ENCODE peak calls at places on chromosomes 2 and 18, in six cellular contexts. P is SK-N-SH, W is HCT116, E is PC-3, T is Karpas-422, C is GM23248. V is an unnamed sample. For H3K9me2, the result is how much of the 10 kb centered on the place peaks cover.

GRCh38 chr2:219253753-219254589 is at the start of gene TUBA4A:
- DNase-seq in P (peak), E (peak), T (peak), C (peak), W (peak), V (peak)

GRCh38 chr2:194557993-194558392 is 1099.0 kb upstream of the SLC39A10 start:
- DNase-seq in W (no peak), T (no peak), P (no peak), E (no peak), C (no peak), V (no peak)

GRCh38 chr2:71697106-71698010 is 244.0 kb downstream of the DYSF start:
- DNase-seq in E (no peak), P (no peak), W (no peak), C (no peak), T (no peak), V (no peak)

GRCh38 chr2:45882707-45883106 is 231.2 kb downstream of the PRKCE start:
- DNase-seq in W (no peak), P (peak), E (no peak), T (no peak), C (peak), V (no peak)

GRCh38 chr2:71082402-71083252 is 14.2 kb downstream of the NAGK start:
- DNase-seq in E (no peak), T (peak), C (no peak), W (no peak), P (no peak), V (no peak)

GRCh38 chr18:13159579-13159978 is 59.0 kb upstream of the LDLRAD4 start:
- DNase-seq in E (peak), W (peak), P (peak), T (peak), C (peak), V (peak)

GRCh38 chr2:100754951-100755350 is 65.0 kb upstream of the NPAS2 start:
- DNase-seq in E (no peak), P (no peak), W (no peak), T (no peak), C (peak), V (no peak)

GRCh38 chr18:25251127-25251526 is 100.8 kb downstream of the ZNF521 start:
- DNase-seq in C (no peak), T (no peak), P (no peak), E (no peak), W (no peak), V (no peak)

GRCh38 chr18:62833494-62833893 is 118.2 kb downstream of the PHLPP1 start:
- DNase-seq in E (no peak), P (no peak), W (no peak), T (no peak), C (no peak), V (no peak)

GRCh38 chr2:30139131-30139870 is 7.5 kb upstream of the YPEL5 start:
- DNase-seq in W (no peak), T (no peak), E (no peak), P (no peak), C (no peak), V (peak)

GRCh38 chr2:190759749-190760213 is 110.9 kb downstream of the NAB1 start:
- DNase-seq in P (no peak), W (peak), C (peak), T (no peak), E (peak), V (no peak)

GRCh38 chr2:137190411-137191190 is 425.3 kb downstream of the THSD7B start:
- DNase-seq in T (no peak), P (peak), C (peak), E (no peak), W (no peak), V (no peak)

GRCh38 chr18:50128506-50129271 is 66.3 kb downstream of the MYO5B start:
- DNase-seq in W (no peak), P (no peak), E (no peak), T (no peak), C (no peak), V (no peak)

GRCh38 chr2:199973703-199974102 is 18.3 kb downstream of the MAIP1 start:
- DNase-seq in W (peak), P (peak), C (peak), T (no peak), E (peak), V (no peak)

GRCh38 chr2:105806994-105807393 is 62.3 kb downstream of the NCK2 start:
- DNase-seq in P (no peak), C (no peak), W (no peak), E (no peak), T (no peak), V (no peak)

GRCh38 chr2:187177253-187177652 is 270.8 kb downstream of the CALCRL start:
- DNase-seq in C (no peak), T (no peak), P (no peak), E (no peak), W (no peak), V (no peak)

GRCh38 chr18:42192251-42193248 is 237.5 kb downstream of the PIK3C3 start:
- DNase-seq in P (peak), E (peak), C (peak), T (no peak), W (no peak), V (no peak)

DNA sequence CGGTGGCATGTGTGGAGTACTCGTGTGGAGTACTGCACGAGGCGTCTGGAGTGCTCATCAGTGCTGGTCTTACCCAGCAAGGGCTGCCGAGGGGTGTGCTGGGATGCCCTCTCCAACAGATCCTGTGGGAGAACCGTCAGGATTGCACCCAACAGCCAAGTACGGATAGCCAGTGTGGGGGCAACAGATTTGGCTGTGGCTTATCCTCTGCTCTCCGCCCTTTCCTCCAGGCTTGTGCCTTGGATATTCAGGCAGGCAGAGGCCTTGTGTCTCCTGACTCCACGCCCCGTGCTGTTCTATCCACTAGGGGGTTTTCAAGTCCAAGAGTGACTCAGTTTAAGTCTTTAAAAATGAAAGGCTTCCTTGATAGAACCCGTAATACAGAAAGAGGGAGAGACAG is 321.0 kb upstream of the HS6ST1 start:
- DNase-seq in T (peak), C (peak), P (no peak), W (no peak), E (no peak), V (no peak)
- H3K9me2 ChIP-seq in T (under half), C (under half), P (under half), W (under half), E (under half), V (under half)

GRCh38 chr2:110679337-110679707 is 1.5 kb upstream of the BUB1 start:
- DNase-seq in T (peak), E (peak), P (no peak), C (peak), W (no peak), V (peak)
- H3K27ac ChIP-seq in T (no peak), E (no peak), P (peak), C (peak), W (no peak), V (peak)

DNA sequence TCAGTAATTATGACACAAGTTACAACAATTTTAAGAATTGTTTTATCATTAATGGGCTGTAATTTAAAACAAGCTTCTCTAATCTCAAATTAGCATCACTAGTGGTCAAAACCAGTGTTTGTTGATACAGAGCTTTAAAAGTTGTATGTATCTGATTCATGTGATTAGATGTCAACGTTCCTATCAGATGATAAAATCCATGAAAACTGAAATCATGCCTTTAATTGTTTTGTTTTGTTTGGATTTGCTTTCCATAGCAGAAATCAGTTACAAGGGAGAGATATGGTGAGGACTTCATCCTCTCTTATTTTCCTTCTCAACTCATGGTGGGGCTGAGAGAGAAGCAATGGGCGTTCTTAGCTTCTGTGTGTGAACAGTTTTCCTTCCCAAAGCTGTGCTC is 469.6 kb downstream of the PID1 start:
- DNase-seq in W (no peak), P (no peak), E (no peak), T (no peak), C (no peak), V (no peak)
- H3K9ac ChIP-seq in W (no peak), P (no peak), E (no peak), T (no peak), C (no peak), V (no peak)

DNA sequence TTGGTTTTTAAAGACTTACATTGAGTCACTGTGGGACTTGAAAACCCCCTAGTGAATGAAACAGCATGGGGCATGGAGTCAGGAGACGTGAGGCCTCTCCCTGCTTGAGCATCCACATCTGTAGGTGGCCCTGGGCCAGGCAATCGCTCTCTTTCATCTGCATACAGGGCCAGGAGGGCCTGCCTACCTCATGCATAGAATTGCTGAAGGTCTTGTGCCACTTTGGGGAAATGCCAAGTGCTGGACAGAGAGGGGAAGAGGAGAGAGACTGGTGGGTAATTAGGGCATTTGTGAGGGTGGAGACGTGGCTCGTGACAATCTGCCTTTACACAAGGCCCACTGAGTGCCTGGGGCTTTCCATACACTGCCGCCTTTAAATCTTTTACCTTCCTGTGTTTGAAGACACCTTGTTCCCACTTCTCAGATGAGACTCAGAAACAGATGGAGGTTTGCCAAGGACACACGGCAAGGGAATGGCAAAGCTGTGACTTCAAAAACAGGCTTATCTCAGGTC is 322.2 kb upstream of the HS6ST1 start:
- DNase-seq in P (no peak), T (no peak), W (no peak), C (no peak), E (no peak), V (no peak)
- H3K9me2 ChIP-seq in P (under half), T (under half), W (under half), C (under half), E (under half), V (under half)

GRCh38 chr2:40433739-40434138 is 18.2 kb downstream of the SLC8A1 start:
- DNase-seq in T (no peak), C (no peak), W (no peak), P (no peak), E (no peak), V (no peak)
- H3K27ac ChIP-seq in T (no peak), C (peak), W (no peak), P (peak), E (peak), V (no peak)

GRCh38 chr2:235640900-235641299 is 147.1 kb downstream of the AGAP1 start:
- DNase-seq in P (no peak), C (peak), T (no peak), E (no peak), W (no peak), V (no peak)
- H3K9ac ChIP-seq in P (no peak), C (peak), T (no peak), E (no peak), W (no peak), V (no peak)